ENCODE peak calls at places on chromosomes 6 and 20, in six cellular contexts. U is psoas muscle, H is bronchial epithelial cell, Y is ascending aorta, R is OCI-LY7, V is heart right ventricle. G is an unnamed sample.

GRCh38 chr6:20414711-20415110 is 13.0 kb downstream of the E2F3 start:
- DNase-seq in U (no peak), H (no peak), Y (no peak), R (no peak), V (no peak), G (no peak)

GRCh38 chr6:18265787-18266523 is 1.6 kb upstream of the DEK start:
- DNase-seq in U (no peak), H (no peak), Y (no peak), R (peak; percentile 39), V (no peak), G (no peak)

GRCh38 chr20:6140947-6141346 is 18.1 kb upstream of the FERMT1 start:
- DNase-seq in U (no peak), H (no peak), Y (no peak), R (peak; percentile 5), V (no peak), G (no peak)

GRCh38 chr6:6820688-6821238 is 232.2 kb downstream of the LY86 start:
- DNase-seq in U (no peak), H (peak; percentile 95), Y (no peak), R (no peak), V (no peak), G (no peak)

GRCh38 chr20:57202309-57202708 is 64.1 kb downstream of the BMP7 start:
- DNase-seq in U (no peak), H (no peak), Y (no peak), R (no peak), V (no peak), G (no peak)

GRCh38 chr6:89302936-89303335 is 12.2 kb downstream of the GABRR2 start:
- DNase-seq in U (no peak), H (no peak), Y (no peak), R (no peak), V (no peak), G (no peak)

GRCh38 chr6:170281331-170282292 is 9.3 kb downstream of the DLL1 start:
- DNase-seq in U (peak; percentile 48), H (no peak), Y (no peak), R (no peak), V (no peak), G (no peak)

GRCh38 chr6:168158280-168158979 is 79.4 kb upstream of the FRMD1 start:
- DNase-seq in U (no peak), H (no peak), Y (no peak), R (no peak), V (no peak), G (no peak)

GRCh38 chr20:57711311-57711712 is 1.5 kb upstream of the PMEPA1 start:
- DNase-seq in U (no peak), H (no peak), Y (no peak), R (no peak), V (no peak), G (no peak)

GRCh38 chr6:54700158-54700557 is 146.4 kb upstream of the FAM83B start:
- DNase-seq in U (no peak), H (peak; percentile 84), Y (no peak), R (no peak), V (no peak), G (no peak)

GRCh38 chr6:54698974-54699373 is 147.6 kb upstream of the FAM83B start:
- DNase-seq in U (no peak), H (peak; percentile 95), Y (no peak), R (no peak), V (no peak), G (peak; percentile 4)

GRCh38 chr6:54706844-54707243 is 139.7 kb upstream of the FAM83B start:
- DNase-seq in U (no peak), H (no peak), Y (no peak), R (no peak), V (no peak), G (no peak)

GRCh38 chr6:54697423-54697822 is 149.1 kb upstream of the FAM83B start:
- DNase-seq in U (no peak), H (peak; percentile 53), Y (no peak), R (no peak), V (no peak), G (no peak)

GRCh38 chr6:54702772-54703171 is 143.8 kb upstream of the FAM83B start:
- DNase-seq in U (no peak), H (no peak), Y (no peak), R (no peak), V (no peak), G (no peak)
- H3K4me3 ChIP-seq in U (no peak overlapping the region), H (no peak overlapping the region), Y (no peak overlapping the region), R (no peak overlapping the region), V (no peak overlapping the region), G (no peak overlapping the region)

GRCh38 chr20:47205577-47206123 is 150.8 kb downstream of the ZMYND8 start:
- DNase-seq in U (peak; percentile 85), H (peak; percentile 61), Y (no peak), R (peak; percentile 56), V (peak; percentile 38), G (peak; percentile 55)
- TF ChIP-seq CTCF in U (peak; percentile 98), H (peak; percentile 91), Y (peak; percentile 60), R (peak; percentile 72), V (peak; percentile 54), G (peak; percentile 97)

GRCh38 chr6:10587694-10588392 is 66.7 kb downstream of the GCNT2 start:
- DNase-seq in U (no peak), H (no peak), Y (no peak), R (no peak), V (peak; percentile 40), G (no peak)

GRCh38 chr6:10589983-10590382 is 68.8 kb downstream of the GCNT2 start:
- DNase-seq in U (no peak), H (no peak), Y (no peak), R (no peak), V (no peak), G (no peak)

GRCh38 chr6:10591411-10592160 is 70.4 kb downstream of the GCNT2 start:
- DNase-seq in U (no peak), H (no peak), Y (no peak), R (no peak), V (no peak), G (no peak)

GRCh38 chr6:10588562-10589428 is 67.6 kb downstream of the GCNT2 start:
- DNase-seq in U (no peak), H (no peak), Y (no peak), R (no peak), V (no peak), G (no peak)

DNA sequence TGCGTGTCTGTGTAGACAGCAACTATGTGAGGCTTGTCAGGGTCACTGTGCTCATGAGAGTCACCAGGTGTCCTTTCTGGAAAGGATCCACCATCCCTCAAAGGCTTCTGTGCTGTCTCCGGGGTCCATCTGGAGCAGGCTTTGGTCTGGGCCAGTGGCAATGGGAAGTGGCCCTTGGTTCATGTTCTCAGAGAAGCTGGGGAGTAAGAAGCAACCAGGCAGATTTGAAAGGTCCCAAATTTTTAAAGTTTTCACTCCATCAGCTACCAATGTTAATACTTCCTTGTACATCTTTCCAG is 68.2 kb downstream of the GCNT2 start:
- DNase-seq in U (no peak), H (no peak), Y (no peak), R (no peak), V (peak; percentile 35), G (no peak)
- H3K4me3 ChIP-seq in U (no peak overlapping the region), H (no peak overlapping the region), Y (no peak overlapping the region), R (no peak overlapping the region), V (no peak overlapping the region), G (no peak overlapping the region)

GRCh38 chr6:30902709-30903108 is 5.3 kb upstream of the GTF2H4 start:
- DNase-seq in U (peak; percentile 18), H (no peak), Y (no peak), R (peak; percentile 38), V (no peak), G (no peak)

GRCh38 chr6:30912746-30913520 is 1.1 kb upstream of the VARS2 start:
- DNase-seq in U (no peak), H (no peak), Y (no peak), R (no peak), V (no peak), G (no peak)

GRCh38 chr6:30908700-30909099 is 693 bp downstream of the GTF2H4 start:
- DNase-seq in U (no peak), H (no peak), Y (no peak), R (no peak), V (no peak), G (no peak)

GRCh38 chr6:30903236-30903635 is 4.8 kb upstream of the GTF2H4 start:
- DNase-seq in U (no peak), H (no peak), Y (no peak), R (peak; percentile 30), V (no peak), G (no peak)

GRCh38 chr6:30907758-30908591 is at the start of gene GTF2H4:
- DNase-seq in U (peak; percentile 98), H (peak; percentile 98), Y (peak; percentile 91), R (peak; percentile 98), V (peak; percentile 98), G (peak; percentile 97)
- TF ChIP-seq CTCF in U (no peak), H (no peak), Y (no peak), R (no peak), V (no peak), G (no peak)

GRCh38 chr6:122654016-122654415 is 43.8 kb downstream of the PKIB start:
- DNase-seq in U (no peak), H (no peak), Y (no peak), R (no peak), V (no peak), G (no peak)
- H3K4me3 ChIP-seq in U (no peak overlapping the region), H (no peak overlapping the region), Y (no peak overlapping the region), R (no peak overlapping the region), V (no peak overlapping the region), G (no peak overlapping the region)